ENCODE peak calls at places on chromosomes 5 and 9, in eight cellular contexts. U, F, K, Z, H, X, E and V are unnamed samples.

GRCh38 chr9:131019387-131020239 is 10.6 kb downstream of the LAMC3 start:
- DNase-seq in U (no peak), F (no peak), K (peak; percentile 44), Z (peak; percentile 17), H (no peak), X (no peak), E (no peak), V (no peak)

GRCh38 chr5:179168636-179169035 is 108.5 kb downstream of the ZNF354C start:
- DNase-seq in U (no peak), F (no peak), K (no peak), Z (no peak), H (no peak), X (no peak), E (no peak), V (no peak)

GRCh38 chr5:165149439-165149838 is 1644.0 kb downstream of the MAT2B start:
- DNase-seq in U (no peak), F (no peak), K (no peak), Z (no peak), H (no peak), X (no peak), E (no peak), V (no peak)

GRCh38 chr9:108108802-108109448 is 619.4 kb upstream of the KLF4 start:
- DNase-seq in U (no peak), F (no peak), K (no peak), Z (no peak), H (no peak), X (no peak), E (no peak), V (peak; percentile 2)

GRCh38 chr5:151680944-151681427 is 5.7 kb downstream of the SPARC start:
- DNase-seq in U (no peak), F (no peak), K (peak; percentile 62), Z (no peak), H (no peak), X (no peak), E (no peak), V (no peak)

GRCh38 chr9:98989036-98990000 is 45.6 kb downstream of the COL15A1 start:
- DNase-seq in U (peak; percentile 72), F (no peak), K (peak; percentile 96), Z (peak; percentile 35), H (no peak), X (peak; percentile 88), E (no peak), V (peak; percentile 54)

GRCh38 chr9:129875181-129875611 is 39.9 kb downstream of the USP20 start:
- DNase-seq in U (no peak), F (no peak), K (no peak), Z (no peak), H (no peak), X (no peak), E (no peak), V (no peak)

GRCh38 chr9:107942870-107943269 is 453.3 kb upstream of the KLF4 start:
- DNase-seq in U (peak; percentile 48), F (no peak), K (no peak), Z (no peak), H (no peak), X (no peak), E (no peak), V (peak; percentile 79)

GRCh38 chr9:107888773-107889227 is 399.2 kb upstream of the KLF4 start:
- DNase-seq in U (no peak), F (no peak), K (peak; percentile 28), Z (no peak), H (no peak), X (no peak), E (no peak), V (no peak)

GRCh38 chr5:93092349-93093105 is 488.5 kb downstream of the NR2F1-AS1 start:
- DNase-seq in U (no peak), F (no peak), K (peak; percentile 82), Z (no peak), H (no peak), X (no peak), E (no peak), V (no peak)

GRCh38 chr5:72364186-72364585 is 44.0 kb downstream of the PTCD2 start:
- DNase-seq in U (peak; percentile 53), F (no peak), K (peak; percentile 67), Z (no peak), H (no peak), X (no peak), E (no peak), V (no peak)

GRCh38 chr9:87973791-87974292 is 491 bp downstream of the CDK20 start:
- DNase-seq in U (no peak), F (no peak), K (peak; percentile 2), Z (no peak), H (no peak), X (no peak), E (no peak), V (no peak)

GRCh38 chr9:101388507-101388993 is 3.7 kb upstream of the BAAT start:
- DNase-seq in U (no peak), F (no peak), K (no peak), Z (no peak), H (no peak), X (no peak), E (no peak), V (peak; percentile 51)

GRCh38 chr5:78504726-78505431 is 143.7 kb downstream of the LHFPL2 start:
- DNase-seq in U (peak; percentile 11), F (no peak), K (peak; percentile 99), Z (peak; percentile 73), H (no peak), X (peak; percentile 50), E (no peak), V (no peak)

GRCh38 chr9:95623614-95624013 is 106.8 kb upstream of the PTCH1 start:
- DNase-seq in U (no peak), F (no peak), K (no peak), Z (no peak), H (no peak), X (no peak), E (no peak), V (no peak)

GRCh38 chr5:158164648-158165047 is 305.7 kb upstream of the CLINT1 start:
- DNase-seq in U (no peak), F (no peak), K (no peak), Z (no peak), H (no peak), X (no peak), E (no peak), V (no peak)

GRCh38 chr9:112029921-112030444 is 133.4 kb downstream of the UGCG start:
- DNase-seq in U (no peak), F (no peak), K (peak; percentile 34), Z (no peak), H (no peak), X (peak; percentile 96), E (no peak), V (no peak)

GRCh38 chr5:179867079-179867465 is 8.5 kb upstream of the MRNIP start:
- DNase-seq in U (no peak), F (no peak), K (no peak), Z (no peak), H (no peak), X (no peak), E (no peak), V (no peak)

GRCh38 chr5:167785106-167785505 is 506.3 kb upstream of the WWC1 start:
- DNase-seq in U (peak; percentile 83), F (no peak), K (no peak), Z (no peak), H (no peak), X (no peak), E (no peak), V (no peak)

GRCh38 chr9:102428305-102428704 is 566.8 kb upstream of the CYLC2 start:
- DNase-seq in U (no peak), F (no peak), K (no peak), Z (no peak), H (no peak), X (no peak), E (no peak), V (no peak)

GRCh38 chr5:45038366-45038987 is 229.7 kb downstream of the MRPS30 start:
- DNase-seq in U (peak; percentile 43), F (no peak), K (peak; percentile 9), Z (no peak), H (peak; percentile 17), X (peak; percentile 70), E (no peak), V (peak; percentile 81)

GRCh38 chr5:26482817-26483375 is 555.5 kb downstream of the CDH9 start:
- DNase-seq in U (peak; percentile 41), F (peak; percentile 15), K (peak; percentile 43), Z (no peak), H (peak; percentile 26), X (no peak), E (no peak), V (peak; percentile 81)

GRCh38 chr5:132872788-132873118 is 715 bp upstream of the LEAP2 start:
- DNase-seq in U (no peak), F (no peak), K (no peak), Z (no peak), H (no peak), X (no peak), E (no peak), V (no peak)

GRCh38 chr9:129776566-129776937 is 23.7 kb upstream of the PTGES start:
- DNase-seq in U (no peak), F (no peak), K (no peak), Z (no peak), H (no peak), X (no peak), E (no peak), V (peak; percentile 9)

GRCh38 chr5:53877243-53877642 is 316.8 kb downstream of the NDUFS4 start:
- DNase-seq in U (no peak), F (no peak), K (peak; percentile 43), Z (no peak), H (no peak), X (no peak), E (no peak), V (no peak)

GRCh38 chr9:93413530-93413929 is 38.0 kb upstream of the FAM120A start:
- DNase-seq in U (no peak), F (no peak), K (no peak), Z (no peak), H (no peak), X (no peak), E (no peak), V (no peak)

GRCh38 chr9:65458992-65459391 is 174.0 kb upstream of the FOXD4L5 start:
- DNase-seq in U (no peak), F (no peak), K (no peak), Z (no peak), H (no peak), X (no peak), E (no peak), V (no peak)

GRCh38 chr5:149837680-149838269 is 106.8 kb downstream of the PDE6A start:
- DNase-seq in U (peak; percentile 42), F (peak; percentile 11), K (peak; percentile 77), Z (peak; percentile 17), H (no peak), X (peak; percentile 28), E (no peak), V (peak; percentile 69)